ENCODE peak calls at places on chromosomes 7 and 10, in five cellular contexts. T is AG04449, J is fibroblast of the aortic adventitia, A is cardiac fibroblast, M is astrocyte of the spinal cord. Q is an unnamed sample.
A peak's percentile ranks its signal among the peaks of the same experiment; 100 is the strongest.

GRCh38 chr10:72311667-72312066 is 37.9 kb downstream of the DDIT4 start:
- DNase-seq in A (no peak), J (no peak), M (no peak), T (no peak), Q (no peak)

GRCh38 chr10:77909755-77910375 is 16.7 kb downstream of the DLG5 start:
- DNase-seq in M (peak; percentile 49), J (peak; percentile 72), A (peak; percentile 76), T (no peak), Q (peak; percentile 17)

GRCh38 chr10:63027533-63027932 is 105.6 kb upstream of the NRBF2 start:
- DNase-seq in T (no peak), A (no peak), M (no peak), J (no peak), Q (no peak)

GRCh38 chr7:3244241-3244814 is 56.7 kb upstream of the SDK1 start:
- DNase-seq in A (peak; percentile 65), M (peak; percentile 87), T (no peak), J (peak; percentile 73), Q (peak; percentile 14)

GRCh38 chr7:107934991-107935770 is 44.2 kb downstream of the DLD start:
- DNase-seq in M (peak; percentile 84), J (peak; percentile 40), A (peak; percentile 60), T (no peak), Q (no peak)

GRCh38 chr7:131625817-131626372 is 69.5 kb upstream of the PODXL start:
- DNase-seq in J (peak; percentile 63), A (peak; percentile 86), T (peak; percentile 38), M (peak; percentile 56), Q (peak; percentile 40)

GRCh38 chr7:131691454-131692130 is 135.2 kb upstream of the PODXL start:
- DNase-seq in M (no peak), T (no peak), A (no peak), J (no peak), Q (no peak)

GRCh38 chr10:71606721-71607430 is 112.7 kb downstream of the C10orf105 start:
- DNase-seq in J (no peak), M (no peak), A (no peak), T (no peak), Q (no peak)

GRCh38 chr7:43647772-43648643 is 65.1 kb downstream of the STK17A start:
- DNase-seq in M (peak; percentile 99), J (peak; percentile 100), A (peak; percentile 99), T (peak; percentile 99), Q (peak; percentile 98)

DNA sequence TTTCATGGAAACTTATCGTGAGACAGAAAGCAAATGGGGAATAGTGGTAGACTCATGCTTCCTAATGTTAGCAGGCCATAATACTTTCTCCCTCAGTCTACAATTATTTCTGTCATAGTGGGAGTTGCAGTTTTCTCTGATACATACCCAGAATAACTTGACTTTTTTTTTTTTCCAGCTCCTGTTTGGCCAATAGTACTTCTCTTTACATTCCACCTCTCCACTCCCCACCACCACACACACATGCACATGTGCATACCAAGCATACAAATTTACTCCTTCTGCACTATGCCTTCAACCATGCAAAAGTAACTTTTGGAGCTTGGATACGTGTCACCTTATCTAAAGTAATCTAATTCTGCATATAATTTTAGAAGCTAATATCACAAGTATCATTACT is 48.8 kb downstream of the TES start:
- DNase-seq in T (no peak), J (peak; percentile 21), A (no peak), M (no peak), Q (no peak)
- H3K4me3 ChIP-seq in T (no peak overlapping the region), J (no peak overlapping the region), A (no peak overlapping the region), M (no peak overlapping the region), Q (no peak overlapping the region)

GRCh38 chr10:104641150-104642000 is at the start of gene SORCS3:
- DNase-seq in A (no peak), M (peak; percentile 3), J (no peak), T (no peak), Q (no peak)

GRCh38 chr10:104643023-104643663 is 2.1 kb downstream of the SORCS3 start:
- DNase-seq in J (no peak), T (no peak), M (no peak), A (no peak), Q (no peak)

GRCh38 chr10:104640339-104641149 is 546 bp upstream of the SORCS3 start:
- DNase-seq in J (no peak), A (no peak), M (peak; percentile 14), T (no peak), Q (no peak)

GRCh38 chr10:104642001-104642270 is 846 bp downstream of the SORCS3 start:
- DNase-seq in J (no peak), T (no peak), M (no peak), A (no peak), Q (no peak)

DNA sequence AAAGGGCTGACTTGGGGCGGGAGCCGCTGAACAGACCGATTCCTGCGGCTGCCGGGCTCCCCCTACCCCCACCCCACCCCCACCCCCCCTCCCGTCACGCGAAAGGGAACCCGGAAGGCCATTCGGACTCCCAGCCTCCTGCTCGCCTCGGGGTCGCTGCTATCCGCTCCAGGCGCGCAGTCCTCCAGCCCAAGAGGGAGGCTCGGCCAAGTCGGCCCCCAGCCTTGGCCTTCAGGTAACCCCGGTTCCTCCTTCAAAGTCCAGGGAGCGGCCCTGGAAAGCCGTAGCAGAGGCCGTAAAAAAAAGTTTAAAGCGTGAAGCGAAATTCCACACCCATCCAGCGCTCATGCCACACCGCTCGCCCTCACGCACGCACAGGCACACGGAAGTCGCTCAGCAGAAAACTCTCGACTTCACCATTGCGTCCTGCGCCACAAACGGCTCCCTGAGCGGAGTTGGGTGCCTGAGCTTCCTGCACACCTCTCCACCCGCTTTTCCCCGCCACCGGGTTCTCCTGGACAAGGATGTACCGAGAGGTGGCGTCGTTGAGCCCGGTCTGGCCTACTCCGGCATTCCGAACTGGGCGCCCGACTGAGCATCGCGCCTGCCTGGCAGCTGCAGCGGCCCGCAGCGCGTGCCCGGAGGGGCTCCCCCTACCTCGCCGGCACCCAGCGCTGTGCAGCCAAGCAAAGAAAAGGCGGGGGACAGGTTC is 1.4 kb downstream of the SORCS3 start:
- DNase-seq in A (no peak), M (peak; percentile 12), T (no peak), J (peak; percentile 22), Q (no peak)
- H3K4me3 ChIP-seq in A (no peak overlapping the region), M (no peak overlapping the region), T (no peak overlapping the region), J (peak overlapping the region; percentile 53), Q (peak overlapping the region; percentile 22)

GRCh38 chr10:3268025-3268424 is 95.4 kb upstream of the PITRM1 start:
- DNase-seq in T (no peak), A (no peak), M (no peak), J (no peak), Q (no peak)
- H3K4me3 ChIP-seq in T (no peak overlapping the region), A (no peak overlapping the region), M (no peak overlapping the region), J (no peak overlapping the region), Q (no peak overlapping the region)

DNA sequence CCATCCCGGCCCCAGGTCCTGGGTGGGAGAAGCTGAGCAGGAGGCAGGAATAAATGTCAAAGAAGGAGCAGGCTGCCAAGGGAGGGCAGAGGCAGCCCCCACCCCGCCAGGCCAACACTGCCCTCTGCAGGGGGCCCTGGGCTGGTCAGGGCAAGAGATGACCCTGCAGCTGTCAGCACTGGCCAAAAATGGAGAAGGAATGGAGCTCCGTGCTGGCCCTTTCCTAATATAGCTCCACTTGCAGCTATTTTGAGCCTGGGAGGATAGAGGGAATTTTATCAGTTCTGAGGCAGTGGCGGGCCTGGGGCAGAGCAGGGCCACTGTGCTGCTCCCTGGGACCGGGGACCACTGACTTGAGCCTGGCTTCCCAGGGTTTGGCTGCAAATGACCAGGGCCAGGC is 16.0 kb downstream of the LDB3 start:
- DNase-seq in M (no peak), T (no peak), J (peak; percentile 21), A (no peak), Q (no peak)
- H3K4me3 ChIP-seq in M (no peak overlapping the region), T (no peak overlapping the region), J (no peak overlapping the region), A (no peak overlapping the region), Q (no peak overlapping the region)

GRCh38 chr7:1925349-1925748 is 255.3 kb downstream of the ELFN1 start:
- DNase-seq in J (no peak), M (no peak), A (no peak), T (no peak), Q (no peak)
- H3K4me3 ChIP-seq in J (no peak overlapping the region), M (no peak overlapping the region), A (no peak overlapping the region), T (no peak overlapping the region), Q (no peak overlapping the region)

GRCh38 chr10:102500621-102501149 is 1.8 kb downstream of the ACTR1A start:
- DNase-seq in A (no peak), J (no peak), M (no peak), T (no peak), Q (no peak)
- H3K4me3 ChIP-seq in A (no peak overlapping the region), J (no peak overlapping the region), M (no peak overlapping the region), T (peak overlapping the region; percentile 59), Q (no peak overlapping the region)

GRCh38 chr7:150986556-150986955 is 4.3 kb upstream of the NOS3 start:
- DNase-seq in A (no peak), J (no peak), M (no peak), T (no peak), Q (no peak)

GRCh38 chr7:150988230-150989226 is 2.3 kb upstream of the NOS3 start:
- DNase-seq in A (peak; percentile 36), J (no peak), T (no peak), M (no peak), Q (no peak)

GRCh38 chr7:150992051-150992640 is 1.3 kb downstream of the NOS3 start:
- DNase-seq in T (no peak), M (no peak), A (no peak), J (no peak), Q (no peak)

GRCh38 chr7:150990416-150991186 is at the start of gene NOS3:
- DNase-seq in J (no peak), T (no peak), M (no peak), A (no peak), Q (no peak)

DNA sequence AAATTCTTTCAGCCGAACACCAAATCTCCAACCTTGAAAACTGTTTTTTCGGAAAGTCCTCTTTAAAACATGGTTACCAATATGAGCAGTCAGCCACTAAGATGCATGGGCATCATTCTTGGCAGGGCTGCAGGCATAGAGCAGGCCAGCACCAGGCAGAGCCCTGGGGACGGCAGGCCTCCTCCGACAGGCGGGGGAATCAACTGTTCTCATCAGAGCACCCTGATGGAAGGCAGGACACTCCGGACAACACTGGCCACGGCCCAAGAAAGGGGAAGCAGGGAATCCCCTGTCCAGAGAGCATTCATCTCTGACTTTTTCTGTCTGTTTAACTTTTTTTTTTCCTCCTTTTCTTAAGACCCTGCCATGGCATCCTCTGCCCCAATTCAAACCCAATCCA is 1.4 kb upstream of the NOS3 start:
- DNase-seq in T (no peak), M (no peak), J (no peak), A (no peak), Q (no peak)
- H3K4me3 ChIP-seq in T (no peak overlapping the region), M (no peak overlapping the region), J (no peak overlapping the region), A (no peak overlapping the region), Q (no peak overlapping the region)

GRCh38 chr7:100433592-100434296 is 2.6 kb downstream of the PPP1R35 start:
- DNase-seq in T (no peak), A (no peak), J (no peak), M (no peak), Q (no peak)
- H3K4me3 ChIP-seq in T (no peak overlapping the region), A (no peak overlapping the region), J (no peak overlapping the region), M (no peak overlapping the region), Q (no peak overlapping the region)

GRCh38 chr10:61752111-61753011 is 89.6 kb downstream of the CABCOCO1 start:
- DNase-seq in J (peak; percentile 27), A (peak; percentile 65), M (peak; percentile 70), T (no peak), Q (no peak)
- H3K4me3 ChIP-seq in J (no peak overlapping the region), A (no peak overlapping the region), M (no peak overlapping the region), T (no peak overlapping the region), Q (no peak overlapping the region)